ENCODE peak calls at places on chromosomes 13 and 19, in ten cellular contexts. U is naive thymus-derived CD8-positive, alpha-beta T cell; E is choroid plexus epithelial cell; H is endodermal cell; J is body of pancreas; P is hepatocyte; G is tibial nerve; W is ELR; K is NCI-H1105; O is globus pallidus. Z is an unnamed sample.

GRCh38 chr19:49343127-49343526 is 7.9 kb downstream of the CD37 start:
- DNase-seq in U (no peak), E (no peak), H (peak), J (no peak), P (no peak), G (no peak), W (no peak), K (no peak), O (no peak), Z (no peak)

GRCh38 chr13:103187621-103188020 is 121.4 kb upstream of the SLC10A2 start:
- DNase-seq in U (no peak), E (no peak), H (no peak), J (no peak), P (peak), G (no peak), W (no peak), K (no peak), O (peak), Z (peak)

GRCh38 chr19:34402074-34402600 is 2.1 kb upstream of the PDCD2L start:
- DNase-seq in U (no peak), E (no peak), H (no peak), J (no peak), P (no peak), G (no peak), W (no peak), K (no peak), O (no peak), Z (no peak)

GRCh38 chr13:29707876-29708543 is 112.5 kb upstream of the SLC7A1 start:
- DNase-seq in U (peak), E (peak), H (peak), J (peak), P (peak), G (no peak), W (peak), K (no peak), O (peak), Z (no peak)

GRCh38 chr19:17405250-17406038 is at the start of gene BST2:
- DNase-seq in U (peak), E (peak), H (peak), J (peak), P (peak), G (peak), W (peak), K (no peak), O (peak), Z (peak)

GRCh38 chr13:95643009-95643408 is 1.5 kb downstream of the DZIP1 start:
- DNase-seq in U (no peak), E (no peak), H (no peak), J (no peak), P (no peak), G (no peak), W (peak), K (no peak), O (no peak), Z (no peak)

GRCh38 chr19:37936886-37937285 is 29.9 kb downstream of the SIPA1L3 start:
- DNase-seq in U (no peak), E (no peak), H (no peak), J (no peak), P (no peak), G (no peak), W (no peak), K (no peak), O (no peak), Z (no peak)

GRCh38 chr13:114099191-114099590 is 33.2 kb downstream of the RASA3 start:
- DNase-seq in U (no peak), E (peak), H (peak), J (no peak), P (peak), G (peak), W (peak), K (no peak), O (peak), Z (peak)

GRCh38 chr19:40596608-40597328 is 4.4 kb upstream of the LTBP4 start:
- DNase-seq in U (no peak), E (peak), H (peak), J (peak), P (peak), G (no peak), W (peak), K (no peak), O (no peak), Z (peak)

GRCh38 chr19:10872551-10873107 is 1.3 kb downstream of the CARM1 start:
- DNase-seq in U (peak), E (no peak), H (peak), J (no peak), P (no peak), G (no peak), W (peak), K (no peak), O (no peak), Z (no peak)

GRCh38 chr13:62964522-62964921 is 1548.9 kb upstream of the PCDH20 start:
- DNase-seq in U (no peak), E (no peak), H (no peak), J (no peak), P (no peak), G (no peak), W (no peak), K (no peak), O (no peak), Z (no peak)

GRCh38 chr19:5166262-5166661 is 174.3 kb downstream of the PTPRS start:
- DNase-seq in U (no peak), E (peak), H (no peak), J (no peak), P (no peak), G (no peak), W (peak), K (no peak), O (no peak), Z (no peak)

GRCh38 chr13:42487221-42487620 is 86.7 kb upstream of the TNFSF11 start:
- DNase-seq in U (no peak), E (peak), H (no peak), J (no peak), P (no peak), G (no peak), W (peak), K (no peak), O (no peak), Z (no peak)

GRCh38 chr13:110042253-110042652 is 255.9 kb upstream of the IRS2 start:
- DNase-seq in U (no peak), E (no peak), H (no peak), J (no peak), P (no peak), G (no peak), W (no peak), K (no peak), O (no peak), Z (no peak)

GRCh38 chr19:14517446-14517839 is 754 bp downstream of the DNAJB1 start:
- DNase-seq in U (no peak), E (no peak), H (no peak), J (no peak), P (no peak), G (no peak), W (peak), K (no peak), O (peak), Z (no peak)

GRCh38 chr13:21673592-21674270 is 2.9 kb downstream of the FGF9 start:
- DNase-seq in U (peak), E (peak), H (peak), J (peak), P (peak), G (no peak), W (peak), K (no peak), O (no peak), Z (peak)

Z was measured in thyroid gland.